ENCODE peak calls at places on chromosome 16, in five cellular contexts. One of them, this sample, is unnamed.

GRCh38 chr16:87323727-87324410 is 6.7 kb upstream of the C16orf95 start:
- DNase-seq in GM12878: no peak
- DNase-seq in HCT116: no peak
- DNase-seq in K562: no peak
- DNase-seq in HepG2: no peak
- DNase-seq in this sample: no peak

GRCh38 chr16:86828653-86829052 is 250.3 kb downstream of the FOXL1 start:
- DNase-seq in GM12878: no peak
- DNase-seq in HCT116: no peak
- DNase-seq in K562: no peak
- DNase-seq in HepG2: no peak
- DNase-seq in this sample: no peak

GRCh38 chr16:84314814-84315213 is 20.1 kb downstream of the WFDC1 start:
- DNase-seq in GM12878: no peak
- DNase-seq in HCT116: no peak
- DNase-seq in K562: no peak
- DNase-seq in HepG2: no peak
- DNase-seq in this sample: no peak

GRCh38 chr16:84603115-84603816 is 14.6 kb downstream of the COTL1 start:
- DNase-seq in GM12878: no peak
- DNase-seq in HCT116: peak
- DNase-seq in K562: no peak
- DNase-seq in HepG2: no peak
- DNase-seq in this sample: no peak

GRCh38 chr16:79011282-79011681 is 589.3 kb downstream of the MAF start:
- DNase-seq in GM12878: no peak
- DNase-seq in HCT116: no peak
- DNase-seq in K562: no peak
- DNase-seq in HepG2: no peak
- DNase-seq in this sample: no peak

GRCh38 chr16:85555549-85556455 is 57.3 kb upstream of the GSE1 start:
- DNase-seq in GM12878: no peak
- DNase-seq in HCT116: no peak
- DNase-seq in K562: peak
- DNase-seq in HepG2: peak
- DNase-seq in this sample: no peak

GRCh38 chr16:19008245-19008644 is 24.5 kb downstream of the TMC7 start:
- DNase-seq in GM12878: no peak
- DNase-seq in HCT116: no peak
- DNase-seq in K562: no peak
- DNase-seq in HepG2: peak
- DNase-seq in this sample: no peak

GRCh38 chr16:83713597-83713996 is 94.2 kb upstream of the HSBP1 start:
- DNase-seq in GM12878: no peak
- DNase-seq in HCT116: no peak
- DNase-seq in K562: peak
- DNase-seq in HepG2: no peak
- DNase-seq in this sample: no peak

GRCh38 chr16:79610771-79611170 is 10.2 kb upstream of the MAF start:
- DNase-seq in GM12878: no peak
- DNase-seq in HCT116: no peak
- DNase-seq in K562: no peak
- DNase-seq in HepG2: no peak
- DNase-seq in this sample: no peak

GRCh38 chr16:3655030-3655790 is 719 bp downstream of the DNASE1 start:
- DNase-seq in GM12878: no peak
- DNase-seq in HCT116: no peak
- DNase-seq in K562: no peak
- DNase-seq in HepG2: no peak
- DNase-seq in this sample: no peak

GRCh38 chr16:57471852-57472664 is 9.6 kb downstream of the POLR2C start:
- DNase-seq in GM12878: no peak
- DNase-seq in HCT116: no peak
- DNase-seq in K562: no peak
- DNase-seq in HepG2: peak
- DNase-seq in this sample: no peak

GRCh38 chr16:12917653-12918052 is 16.3 kb downstream of the SHISA9 start:
- DNase-seq in GM12878: no peak
- DNase-seq in HCT116: no peak
- DNase-seq in K562: no peak
- DNase-seq in HepG2: no peak
- DNase-seq in this sample: no peak

GRCh38 chr16:14502932-14503741 is 126.9 kb downstream of the PARN start:
- DNase-seq in GM12878: peak
- DNase-seq in HCT116: no peak
- DNase-seq in K562: no peak
- DNase-seq in HepG2: no peak
- DNase-seq in this sample: no peak

GRCh38 chr16:50151744-50152143 is 1.4 kb upstream of the TENT4B start:
- DNase-seq in GM12878: no peak
- DNase-seq in HCT116: no peak
- DNase-seq in K562: no peak
- DNase-seq in HepG2: no peak
- DNase-seq in this sample: no peak

GRCh38 chr16:71384073-71384724 is 25.7 kb downstream of the CALB2 start:
- DNase-seq in GM12878: no peak
- DNase-seq in HCT116: no peak
- DNase-seq in K562: no peak
- DNase-seq in HepG2: no peak
- DNase-seq in this sample: no peak

GRCh38 chr16:26598989-26599785 is 467.5 kb upstream of the C16orf82 start:
- DNase-seq in GM12878: no peak
- DNase-seq in HCT116: no peak
- DNase-seq in K562: no peak
- DNase-seq in HepG2: no peak
- DNase-seq in this sample: peak

GRCh38 chr16:59697746-59698145 is 963.6 kb upstream of the GOT2 start:
- DNase-seq in GM12878: no peak
- DNase-seq in HCT116: no peak
- DNase-seq in K562: no peak
- DNase-seq in HepG2: no peak
- DNase-seq in this sample: no peak

GRCh38 chr16:55294947-55295346 is 29.1 kb upstream of the IRX6 start:
- DNase-seq in GM12878: no peak
- DNase-seq in HCT116: no peak
- DNase-seq in K562: no peak
- DNase-seq in HepG2: no peak
- DNase-seq in this sample: no peak

GRCh38 chr16:75111514-75112280 is 4.9 kb downstream of the LDHD start:
- DNase-seq in GM12878: no peak
- DNase-seq in HCT116: no peak
- DNase-seq in K562: no peak
- DNase-seq in HepG2: no peak
- DNase-seq in this sample: no peak

GRCh38 chr16:58098207-58099096 is 30.7 kb downstream of the CFAP20 start:
- DNase-seq in GM12878: no peak
- DNase-seq in HCT116: no peak
- DNase-seq in K562: no peak
- DNase-seq in HepG2: no peak
- DNase-seq in this sample: no peak

GRCh38 chr16:47033176-47033575 is 59.7 kb upstream of the DNAJA2 start:
- DNase-seq in GM12878: no peak
- DNase-seq in HCT116: no peak
- DNase-seq in K562: no peak
- DNase-seq in HepG2: no peak
- DNase-seq in this sample: no peak

GRCh38 chr16:31525113-31525512 is 2.6 kb upstream of the AHSP start:
- DNase-seq in GM12878: no peak
- DNase-seq in HCT116: no peak
- DNase-seq in K562: no peak
- DNase-seq in HepG2: no peak
- DNase-seq in this sample: no peak

GRCh38 chr16:31521368-31521767 is 6.3 kb upstream of the AHSP start:
- DNase-seq in GM12878: no peak
- DNase-seq in HCT116: no peak
- DNase-seq in K562: no peak
- DNase-seq in HepG2: no peak
- DNase-seq in this sample: no peak

GRCh38 chr16:31513884-31514283 is 5.7 kb upstream of the RUSF1 start:
- DNase-seq in GM12878: no peak
- DNase-seq in HCT116: no peak
- DNase-seq in K562: no peak
- DNase-seq in HepG2: no peak
- DNase-seq in this sample: no peak

DNA sequence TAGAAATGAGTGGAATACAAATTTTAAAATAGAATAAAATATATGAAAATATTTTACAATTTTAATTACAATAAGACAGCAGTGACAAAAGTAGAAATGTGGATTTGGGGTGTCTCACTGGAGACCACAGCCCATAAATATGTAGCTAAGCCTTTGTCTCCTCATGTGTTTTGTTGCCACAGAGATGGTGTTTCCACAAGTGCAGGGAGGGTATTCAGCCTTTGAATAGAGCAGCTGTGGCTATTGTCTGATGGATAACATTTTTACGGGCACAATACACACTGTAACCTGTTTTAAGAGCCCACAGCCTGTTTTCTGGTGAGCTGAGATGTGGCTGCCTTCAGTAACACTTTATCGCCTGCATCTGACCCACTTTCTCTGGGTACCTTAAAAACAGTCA is 8.0 kb upstream of the AHSP start:
- DNase-seq in GM12878: no peak
- DNase-seq in HCT116: no peak
- DNase-seq in K562: no peak
- DNase-seq in HepG2: no peak
- DNase-seq in this sample: no peak
- TF ChIP-seq SRF in GM12878: no peak
- TF ChIP-seq SRF in HCT116: no peak
- TF ChIP-seq SRF in K562: no peak
- TF ChIP-seq SRF in HepG2: no peak
- TF ChIP-seq SRF in this sample: no peak

DNA sequence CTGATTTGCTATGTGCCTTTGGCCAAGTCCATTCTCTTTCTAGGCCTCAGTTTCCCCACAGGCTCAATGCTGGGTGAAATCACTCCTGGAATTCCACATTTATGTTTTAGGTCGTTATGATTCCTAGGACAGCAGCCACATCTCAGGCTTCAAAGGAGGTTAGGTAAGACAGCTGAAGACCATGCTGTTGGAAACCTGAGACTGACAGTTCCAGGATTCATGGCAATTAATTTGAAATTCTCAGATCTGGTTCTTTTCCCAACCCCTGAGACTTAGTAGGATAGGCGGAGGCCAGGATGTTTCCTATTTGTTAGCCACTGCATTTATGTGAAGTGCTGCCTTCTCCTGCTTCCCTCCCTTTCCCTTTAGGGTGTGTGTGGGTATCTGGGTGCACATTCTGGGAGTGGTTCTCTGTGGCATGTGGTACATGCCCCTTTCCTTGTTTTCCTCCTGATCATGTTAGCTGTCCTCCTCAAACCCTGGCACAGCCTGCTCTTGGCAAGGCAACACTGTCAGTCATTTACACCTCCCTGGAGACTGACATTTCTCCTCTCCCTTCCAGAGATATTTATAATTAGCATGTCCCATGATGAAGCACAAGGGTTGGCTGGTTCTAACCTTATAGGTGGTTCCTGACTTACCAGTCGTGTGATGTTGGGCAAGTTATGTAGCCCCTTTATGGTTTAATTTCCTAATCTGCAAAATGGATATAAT is 91.4 kb upstream of the SALL1 start:
- DNase-seq in GM12878: no peak
- DNase-seq in HCT116: no peak
- DNase-seq in K562: no peak
- DNase-seq in HepG2: no peak
- DNase-seq in this sample: no peak
- TF ChIP-seq SRF in GM12878: no peak
- TF ChIP-seq SRF in HCT116: no peak
- TF ChIP-seq SRF in K562: no peak
- TF ChIP-seq SRF in HepG2: no peak
- TF ChIP-seq SRF in this sample: no peak

DNA sequence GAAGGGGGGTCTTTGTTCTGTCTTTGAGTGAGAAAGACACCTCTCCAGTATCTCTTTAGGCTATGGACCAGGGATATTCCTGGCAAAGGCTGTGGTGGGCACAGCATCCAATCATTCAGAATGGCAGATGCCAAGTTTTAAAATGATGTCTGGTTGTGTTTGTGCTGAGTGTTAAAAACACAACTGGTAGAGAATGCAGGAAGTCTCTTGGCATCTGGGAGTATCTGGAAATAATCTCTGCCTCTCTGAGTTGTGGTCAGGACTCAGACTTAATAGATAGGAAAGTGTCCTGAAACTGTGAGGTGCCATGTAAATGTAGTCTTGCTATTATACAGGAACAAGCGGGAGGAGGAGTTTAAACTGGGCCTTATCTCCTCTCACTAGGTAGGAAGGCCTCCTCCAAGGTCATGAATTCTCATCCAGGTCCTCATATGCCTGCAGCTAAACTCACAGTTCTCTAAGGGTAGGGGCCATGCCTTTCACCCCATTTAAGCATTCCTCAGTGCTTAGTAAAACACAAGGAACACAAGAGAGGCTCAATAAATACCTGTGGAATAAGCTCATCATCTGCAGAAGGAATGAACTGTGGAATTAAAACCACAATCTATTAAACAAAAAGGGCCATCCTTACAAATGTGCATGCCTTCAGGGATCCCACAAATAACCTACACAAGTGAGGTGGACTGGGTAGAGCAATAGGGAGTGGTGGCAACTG is 317.6 kb downstream of the CBLN1 start:
- DNase-seq in GM12878: no peak
- DNase-seq in HCT116: peak
- DNase-seq in K562: no peak
- DNase-seq in HepG2: no peak
- DNase-seq in this sample: no peak
- TF ChIP-seq SRF in GM12878: no peak
- TF ChIP-seq SRF in HCT116: no peak
- TF ChIP-seq SRF in K562: no peak
- TF ChIP-seq SRF in HepG2: no peak
- TF ChIP-seq SRF in this sample: no peak

GRCh38 chr16:6099102-6099501 is 1001.5 kb upstream of the EEF2KMT start:
- DNase-seq in GM12878: no peak
- DNase-seq in HCT116: no peak
- DNase-seq in K562: no peak
- DNase-seq in HepG2: no peak
- DNase-seq in this sample: no peak

GRCh38 chr16:6095414-6095813 is 997.8 kb upstream of the EEF2KMT start:
- DNase-seq in GM12878: no peak
- DNase-seq in HCT116: no peak
- DNase-seq in K562: no peak
- DNase-seq in HepG2: no peak
- DNase-seq in this sample: no peak

DNA sequence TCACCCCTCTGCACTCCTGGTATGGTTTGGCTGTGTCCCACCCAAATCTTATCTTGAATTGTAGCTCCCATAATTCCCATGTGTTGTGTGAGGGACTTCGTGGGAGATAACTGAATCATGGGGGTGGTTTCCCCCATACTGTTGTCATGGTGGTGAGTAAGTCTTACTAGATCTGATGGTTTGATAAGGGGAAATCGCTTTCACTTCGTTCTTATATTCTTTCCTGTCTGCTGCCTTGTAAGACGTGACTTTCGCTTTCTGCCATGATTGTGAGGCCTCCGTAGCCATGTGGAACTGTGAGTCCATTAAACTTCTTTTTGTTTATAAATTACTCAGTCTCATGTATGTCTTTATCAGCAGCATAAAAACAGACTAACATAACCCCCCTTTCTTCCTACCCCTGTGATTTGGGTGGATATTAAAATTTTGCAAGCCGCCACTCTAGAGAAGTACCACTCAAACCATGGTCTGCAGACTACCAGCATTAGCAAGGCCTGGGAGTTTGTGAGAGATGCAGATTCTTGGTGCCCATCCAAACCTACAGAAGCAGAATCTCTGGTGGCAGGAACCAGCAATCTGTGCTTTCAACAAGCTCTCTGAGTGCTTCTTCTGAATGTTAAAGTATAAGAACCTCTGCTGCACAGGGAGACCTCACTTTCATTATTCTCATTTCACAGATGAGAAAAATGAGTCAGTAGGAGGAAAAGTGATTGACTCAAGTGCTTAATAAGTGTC is 999.5 kb upstream of the EEF2KMT start:
- DNase-seq in GM12878: no peak
- DNase-seq in HCT116: no peak
- DNase-seq in K562: no peak
- DNase-seq in HepG2: no peak
- DNase-seq in this sample: no peak
- TF ChIP-seq SRF in GM12878: no peak
- TF ChIP-seq SRF in HCT116: no peak
- TF ChIP-seq SRF in K562: no peak
- TF ChIP-seq SRF in HepG2: no peak
- TF ChIP-seq SRF in this sample: no peak